ENCODE peak calls at places on chromosomes 6 and 20, in six cellular contexts. E is RWPE2, Z is cardiac fibroblast, R is OCI-LY7, S is adrenal gland, K is HepG2. T is an unnamed sample.

GRCh38 chr20:6828794-6829423 is 61.4 kb downstream of the BMP2 start:
- DNase-seq in R (peak; percentile 65), K (peak; percentile 74), Z (peak; percentile 79), S (peak; percentile 40), E (no peak), T (peak; percentile 59)

GRCh38 chr6:150534514-150534913 is 65.2 kb upstream of the PLEKHG1 start:
- DNase-seq in E (no peak), S (no peak), R (no peak), Z (no peak), K (no peak), T (no peak)

GRCh38 chr6:44373787-44374186 is 13.7 kb upstream of the CDC5L start:
- DNase-seq in K (no peak), E (no peak), R (no peak), Z (peak; percentile 55), S (no peak), T (no peak)

GRCh38 chr6:89475634-89476033 is 42.7 kb downstream of the ANKRD6 start:
- DNase-seq in S (peak; percentile 18), Z (peak; percentile 45), K (peak; percentile 7), R (no peak), E (no peak), T (peak; percentile 6)

GRCh38 chr6:129490551-129491245 is 219.3 kb downstream of the ARHGAP18 start:
- DNase-seq in E (no peak), S (peak; percentile 65), K (peak; percentile 43), Z (peak; percentile 99), R (peak; percentile 29), T (peak; percentile 95)

GRCh38 chr20:33561981-33562601 is 72.2 kb downstream of the CBFA2T2 start:
- DNase-seq in K (peak; percentile 93), S (peak; percentile 70), E (peak; percentile 92), Z (peak; percentile 92), R (peak; percentile 74), T (peak; percentile 95)

GRCh38 chr20:19264191-19264590 is 51.7 kb downstream of the SLC24A3 start:
- DNase-seq in S (no peak), K (no peak), Z (no peak), R (no peak), E (no peak), T (no peak)

GRCh38 chr6:2127484-2127911 is 117.9 kb downstream of the GMDS start:
- DNase-seq in S (no peak), E (no peak), K (no peak), Z (no peak), R (no peak), T (no peak)

GRCh38 chr20:2301164-2301622 is 5.4 kb downstream of the TGM3 start:
- DNase-seq in E (no peak), S (peak; percentile 69), K (peak; percentile 52), R (peak; percentile 79), Z (peak; percentile 8), T (peak; percentile 6)

GRCh38 chr20:17059465-17059864 is 167.4 kb upstream of the PCSK2 start:
- DNase-seq in S (no peak), R (no peak), K (no peak), E (no peak), Z (peak; percentile 3), T (no peak)

GRCh38 chr20:10716855-10717254 is 43.1 kb upstream of the JAG1 start:
- DNase-seq in Z (peak; percentile 74), K (peak; percentile 46), E (no peak), R (no peak), S (no peak), T (peak; percentile 20)

GRCh38 chr6:11393713-11394627 is 143.6 kb upstream of the TMEM170B start:
- DNase-seq in K (peak; percentile 54), S (no peak), Z (peak; percentile 48), E (no peak), R (no peak), T (no peak)

GRCh38 chr6:18431581-18431980 is 44.4 kb downstream of the RNF144B start:
- DNase-seq in R (no peak), S (no peak), E (no peak), Z (peak; percentile 43), K (no peak), T (no peak)

GRCh38 chr20:1809611-1810510 is 85.3 kb upstream of the SIRPA start:
- DNase-seq in Z (peak; percentile 73), E (no peak), R (no peak), K (no peak), S (no peak), T (no peak)

GRCh38 chr20:37256286-37256685 is 5.3 kb downstream of the GHRH start:
- DNase-seq in S (no peak), Z (no peak), K (no peak), E (no peak), R (no peak), T (no peak)

GRCh38 chr20:8803065-8803464 is 265.8 kb upstream of the PLCB4 start:
- DNase-seq in K (no peak), R (no peak), S (no peak), E (no peak), Z (peak; percentile 17), T (no peak)

GRCh38 chr6:26187981-26188635 is 100.9 kb downstream of the HFE start:
- DNase-seq in E (no peak), K (peak; percentile 76), R (peak; percentile 81), Z (peak; percentile 68), S (peak; percentile 73), T (peak; percentile 73)

GRCh38 chr6:83558975-83559374 is 46.6 kb downstream of the PRSS35 start:
- DNase-seq in Z (no peak), K (no peak), E (no peak), S (no peak), R (no peak), T (no peak)
- TF ChIP-seq CTCF in Z (no peak), K (no peak), E (no peak), S (no peak), R (no peak), T (no peak)

GRCh38 chr6:41548098-41548840 is 2.1 kb downstream of the FOXP4 start:
- DNase-seq in Z (no peak), S (no peak), R (no peak), E (no peak), K (no peak), T (no peak)
- H3K4me3 ChIP-seq in Z (peak overlapping the region; percentile 65), S (no peak overlapping the region), R (peak overlapping the region; percentile 94), E (peak overlapping the region; percentile 99), K (peak overlapping the region; percentile 67), T (peak overlapping the region; percentile 95)

DNA sequence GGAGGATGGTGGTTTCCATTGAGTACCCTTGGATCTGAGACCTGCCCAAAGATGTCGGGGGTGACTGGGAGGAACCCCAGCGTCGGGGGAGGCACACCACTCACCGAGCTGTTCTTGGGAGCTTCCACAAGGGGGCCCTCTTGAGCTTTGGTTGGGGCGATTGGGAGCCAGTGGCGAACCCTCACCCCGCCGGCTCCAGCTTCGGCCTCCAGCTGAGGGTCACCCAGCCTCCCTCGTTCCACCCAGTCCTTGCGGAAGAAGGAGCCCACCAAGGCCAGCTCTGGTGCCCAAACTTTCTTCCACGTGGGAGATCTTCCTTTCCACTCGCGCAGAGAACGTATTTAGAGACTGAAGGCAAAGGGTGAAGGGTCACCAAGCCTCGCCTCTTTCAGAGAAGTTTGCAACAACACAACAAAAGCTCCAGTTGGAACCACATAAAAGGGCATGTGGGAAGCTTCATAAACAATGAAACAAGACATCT is 33.6 kb downstream of the APCDD1L start:
- DNase-seq in R (peak; percentile 6), E (peak; percentile 76), S (peak; percentile 41), K (peak; percentile 42), Z (peak; percentile 68), T (peak; percentile 60)
- TF ChIP-seq CTCF in R (peak; percentile 66), E (peak; percentile 74), S (peak; percentile 59), K (peak; percentile 66), Z (peak; percentile 71), T (peak; percentile 91)

GRCh38 chr6:132401941-132402275 is 633 bp upstream of the MOXD1 start:
- DNase-seq in R (no peak), S (no peak), Z (no peak), K (no peak), E (no peak), T (no peak)
- H3K4me3 ChIP-seq in R (no peak overlapping the region), S (no peak overlapping the region), Z (peak overlapping the region; percentile 94), K (peak overlapping the region; percentile 45), E (peak overlapping the region; percentile 98), T (peak overlapping the region; percentile 69)

DNA sequence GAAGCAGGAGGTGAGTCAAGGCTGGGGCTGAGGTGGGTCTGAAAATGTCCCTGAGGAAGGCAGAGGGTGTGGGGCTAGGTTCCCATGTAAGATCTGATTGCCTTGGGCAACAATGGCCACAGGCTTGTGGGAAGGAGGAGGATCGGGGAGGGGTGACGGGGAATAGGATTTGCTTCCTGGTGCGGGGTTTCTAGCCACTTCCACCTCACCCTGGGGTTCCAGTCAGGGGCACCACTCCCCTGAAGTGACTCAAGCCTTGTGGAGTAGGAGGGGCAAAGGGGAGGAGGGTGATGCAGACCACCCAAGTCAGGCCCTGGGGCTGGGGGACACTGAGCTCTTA is 12.2 kb upstream of the SPDEF start:
- DNase-seq in K (no peak), E (no peak), S (no peak), Z (no peak), R (no peak), T (peak; percentile 61)
- TF ChIP-seq CTCF in K (no peak), E (no peak), S (no peak), Z (no peak), R (no peak), T (no peak)